ENCODE peak calls at places on chromosomes 16 and 17, in nine cellular contexts. X is uterus; O is lung; R is BE2C; A is Peyer's patch; N is astrocyte of the spinal cord; H is Jurkat, Clone E6-1; U is A549; E is keratinocyte. S is an unnamed sample.
A peak's percentile ranks its signal among the peaks of the same experiment; 100 is the strongest.

GRCh38 chr16:68015681-68016080 is at the start of gene DPEP2NB:
- DNase-seq in O (no peak), N (no peak), U (no peak), X (no peak), H (no peak), A (no peak), E (no peak), R (no peak), S (no peak)

GRCh38 chr16:66740533-66740932 is 10.9 kb downstream of the DYNC1LI2 start:
- DNase-seq in N (peak; percentile 27), R (no peak), O (no peak), A (peak; percentile 66), X (no peak), H (no peak), U (no peak), E (no peak), S (no peak)

GRCh38 chr16:3938843-3939624 is 58.5 kb upstream of the CREBBP start:
- DNase-seq in U (peak; percentile 86), R (peak; percentile 83), N (peak; percentile 67), E (no peak), H (peak; percentile 20), X (peak; percentile 63), A (peak; percentile 60), O (no peak), S (peak; percentile 51)

GRCh38 chr17:82520041-82520910 is 744 bp downstream of the FOXK2 start:
- DNase-seq in U (no peak), O (no peak), X (peak; percentile 33), H (no peak), N (no peak), R (peak; percentile 40), A (no peak), E (no peak), S (peak; percentile 65)

GRCh38 chr17:72175787-72176515 is 55.1 kb downstream of the SOX9 start:
- DNase-seq in N (no peak), X (no peak), H (no peak), E (no peak), U (no peak), O (no peak), R (no peak), A (no peak), S (no peak)

GRCh38 chr17:41163828-41164227 is 3.3 kb upstream of the KRTAP4-4 start:
- DNase-seq in H (no peak), R (no peak), U (no peak), A (no peak), X (no peak), E (no peak), O (no peak), N (no peak), S (no peak)

GRCh38 chr17:13160790-13161189 is 143.0 kb upstream of the ELAC2 start:
- DNase-seq in R (no peak), X (no peak), A (no peak), N (no peak), U (no peak), H (no peak), O (no peak), E (no peak), S (no peak)

GRCh38 chr17:78674595-78675315 is 97.6 kb upstream of the DNAH17 start:
- DNase-seq in X (no peak), A (peak; percentile 44), U (no peak), N (no peak), H (no peak), R (no peak), E (no peak), O (no peak), S (no peak)

GRCh38 chr17:57834146-57834741 is 15.6 kb downstream of the MRPS23 start:
- DNase-seq in R (peak; percentile 32), N (peak; percentile 46), U (no peak), X (no peak), O (no peak), A (no peak), H (peak; percentile 35), E (no peak), S (no peak)

GRCh38 chr17:55341432-55341831 is 76.7 kb downstream of the HLF start:
- DNase-seq in H (no peak), E (peak; percentile 57), R (no peak), A (no peak), X (no peak), U (no peak), O (no peak), N (peak; percentile 26), S (no peak)

GRCh38 chr17:31067699-31068184 is 27.0 kb upstream of the NF1 start:
- DNase-seq in U (peak; percentile 63), H (no peak), A (no peak), R (no peak), X (no peak), O (no peak), N (peak; percentile 76), E (peak; percentile 15), S (no peak)

GRCh38 chr16:53865492-53865863 is 161.5 kb downstream of the FTO start:
- DNase-seq in U (peak; percentile 3), N (peak; percentile 46), A (no peak), H (no peak), X (no peak), O (no peak), E (peak; percentile 25), R (no peak), S (no peak)

GRCh38 chr16:56198044-56198754 is 6.9 kb downstream of the GNAO1 start:
- DNase-seq in H (no peak), X (no peak), O (no peak), U (no peak), A (no peak), R (no peak), E (no peak), N (no peak), S (no peak)
- H3K4me3 ChIP-seq in H (no peak overlapping the region), X (no peak overlapping the region), O (no peak overlapping the region), U (no peak overlapping the region), A (no peak overlapping the region), R (no peak overlapping the region), E (no peak overlapping the region), N (no peak overlapping the region), S (no peak overlapping the region)

GRCh38 chr17:45408611-45409421 is 23.9 kb downstream of the ARHGAP27 start:
- DNase-seq in A (no peak), U (no peak), X (no peak), H (no peak), R (no peak), E (no peak), O (no peak), N (no peak), S (no peak)
- H3K4me3 ChIP-seq in A (peak overlapping the region; percentile 79), U (no peak overlapping the region), X (no peak overlapping the region), H (peak overlapping the region; percentile 79), R (no peak overlapping the region), E (no peak overlapping the region), O (no peak overlapping the region), N (no peak overlapping the region), S (peak overlapping the region; percentile 80)

GRCh38 chr17:27807567-27808470 is 7.5 kb upstream of the NOS2 start:
- DNase-seq in A (peak; percentile 86), E (no peak), R (no peak), H (peak; percentile 87), X (no peak), N (no peak), O (no peak), U (no peak), S (peak; percentile 75)
- H3K4me3 ChIP-seq in A (no peak overlapping the region), E (no peak overlapping the region), R (no peak overlapping the region), H (peak overlapping the region; percentile 15), X (no peak overlapping the region), N (no peak overlapping the region), O (no peak overlapping the region), U (no peak overlapping the region), S (peak overlapping the region; percentile 22)

DNA sequence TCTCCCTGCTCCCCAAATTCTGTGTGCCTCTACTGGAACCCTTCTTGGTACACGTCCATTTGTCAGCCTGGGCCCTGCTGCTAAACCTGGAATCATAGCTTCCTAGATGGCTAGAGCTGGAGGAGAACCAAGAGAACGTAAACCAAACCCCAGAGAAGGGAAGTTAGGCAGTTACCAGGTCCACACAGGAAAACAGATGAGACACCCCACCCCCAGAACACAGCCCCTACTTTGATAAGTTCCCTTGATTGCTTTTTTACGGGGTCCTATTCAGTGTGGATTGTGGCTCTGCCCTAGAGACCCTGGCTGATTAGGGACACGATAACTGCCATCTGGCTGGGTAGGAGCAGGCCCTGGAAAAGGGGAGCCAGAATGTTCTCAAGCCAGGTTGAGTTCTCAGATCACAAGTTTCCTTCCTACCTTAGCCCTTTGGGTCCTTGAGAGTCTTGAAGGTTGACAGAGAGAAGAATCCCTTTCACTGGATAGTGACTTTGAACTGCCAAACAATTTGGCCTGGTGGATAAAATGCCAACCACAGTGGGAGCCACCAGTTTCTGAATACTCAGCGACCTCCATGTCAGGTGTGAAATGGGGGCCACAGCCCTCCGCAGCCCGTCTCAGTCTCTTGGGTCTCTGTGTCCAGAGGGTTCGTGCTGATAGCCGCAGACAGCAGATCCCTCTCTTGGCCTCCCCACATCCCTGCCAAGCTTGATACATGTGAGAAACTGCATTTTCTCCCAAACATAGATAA is 7.9 kb downstream of the TBX4 start:
- DNase-seq in R (no peak), A (no peak), E (no peak), H (no peak), O (no peak), U (no peak), X (no peak), N (no peak), S (no peak)
- H3K4me3 ChIP-seq in R (no peak overlapping the region), A (no peak overlapping the region), E (no peak overlapping the region), H (no peak overlapping the region), O (no peak overlapping the region), U (no peak overlapping the region), X (no peak overlapping the region), N (no peak overlapping the region), S (no peak overlapping the region)

GRCh38 chr17:17254026-17254425 is 17.1 kb upstream of the FLCN start:
- DNase-seq in H (no peak), N (no peak), E (no peak), A (no peak), U (no peak), O (no peak), X (no peak), R (no peak), S (no peak)
- H3K4me3 ChIP-seq in H (no peak overlapping the region), N (no peak overlapping the region), E (no peak overlapping the region), A (no peak overlapping the region), U (no peak overlapping the region), O (no peak overlapping the region), X (no peak overlapping the region), R (no peak overlapping the region), S (no peak overlapping the region)

GRCh38 chr16:80667258-80667560 is 126.4 kb downstream of the DYNLRB2 start:
- DNase-seq in O (no peak), E (no peak), U (no peak), N (no peak), A (no peak), H (no peak), X (no peak), R (no peak), S (no peak)
- H3K4me3 ChIP-seq in O (no peak overlapping the region), E (no peak overlapping the region), U (no peak overlapping the region), N (no peak overlapping the region), A (no peak overlapping the region), H (no peak overlapping the region), X (no peak overlapping the region), R (no peak overlapping the region), S (no peak overlapping the region)

DNA sequence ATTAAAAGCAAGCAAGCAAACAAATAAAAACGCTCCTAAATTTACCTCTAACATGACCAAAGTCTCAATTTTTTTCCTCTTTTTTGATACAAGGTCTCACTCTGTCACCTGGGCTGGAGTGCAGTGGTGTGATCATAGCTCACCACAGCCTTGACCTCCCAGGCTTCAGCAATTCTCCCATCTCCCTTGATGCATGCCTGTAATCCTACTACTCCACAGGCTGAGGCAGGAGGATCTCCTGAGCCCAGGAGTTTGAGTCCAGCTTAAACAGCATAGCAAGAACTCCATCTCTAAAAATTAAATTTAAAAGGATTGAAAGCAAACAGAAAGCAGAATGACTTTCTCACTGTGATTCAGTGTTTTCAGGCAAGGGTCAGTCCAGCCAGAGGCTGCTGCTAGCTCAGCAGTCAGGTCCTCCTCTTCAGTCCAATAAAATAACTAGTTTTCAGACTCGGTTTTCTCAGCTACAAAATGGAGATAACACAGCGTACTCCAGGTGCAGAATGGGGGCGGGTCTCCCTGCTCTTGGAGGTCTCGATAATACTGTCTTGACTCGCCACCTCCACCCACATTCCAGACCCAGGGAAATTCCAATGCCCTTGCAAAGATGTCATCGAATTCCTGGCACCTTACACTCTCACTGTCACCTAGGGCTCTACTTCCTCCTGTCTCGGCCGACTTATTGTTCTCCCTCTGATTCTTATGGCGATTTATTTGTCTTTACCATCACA is 20.7 kb upstream of the MRTFB start:
- DNase-seq in N (no peak), U (peak; percentile 48), O (no peak), X (no peak), E (no peak), H (no peak), R (no peak), A (no peak), S (no peak)
- H3K4me3 ChIP-seq in N (no peak overlapping the region), U (peak overlapping the region; percentile 26), O (no peak overlapping the region), X (no peak overlapping the region), E (no peak overlapping the region), H (no peak overlapping the region), R (no peak overlapping the region), A (no peak overlapping the region), S (no peak overlapping the region)